ENCODE peak calls at places on chromosomes 2 and 18, in eight cellular contexts. One of them, this sample, is unnamed.

GRCh38 chr18:54267688-54268087 is 1.6 kb upstream of the POLI start:
- DNase-seq in NCI-H510A treated with DMSO at 0.1 percent for 48 hours: no peak
- DNase-seq in endothelial cell: no peak
- DNase-seq in stimulated activated CD4-positive, alpha-beta T cell treated with anti-CD3 and anti-CD28 coated beads, Interleukin-4, amount 100 ng/mL, for 24 hours: no peak
- DNase-seq in T-helper 1 cell: no peak
- DNase-seq in fibroblast of pulmonary artery: no peak
- DNase-seq in esophagus squamous epithelium: no peak
- DNase-seq in AG10803: no peak
- DNase-seq in this sample: no peak

GRCh38 chr18:2536493-2536892 is 34.8 kb downstream of the METTL4 start:
- DNase-seq in NCI-H510A treated with DMSO at 0.1 percent for 48 hours: no peak
- DNase-seq in endothelial cell: no peak
- DNase-seq in stimulated activated CD4-positive, alpha-beta T cell treated with anti-CD3 and anti-CD28 coated beads, Interleukin-4, amount 100 ng/mL, for 24 hours: no peak
- DNase-seq in T-helper 1 cell: no peak
- DNase-seq in fibroblast of pulmonary artery: peak
- DNase-seq in esophagus squamous epithelium: no peak
- DNase-seq in AG10803: peak
- DNase-seq in this sample: no peak

GRCh38 chr2:172931256-172931894 is 144.3 kb upstream of the MAP3K20 start:
- DNase-seq in NCI-H510A treated with DMSO at 0.1 percent for 48 hours: peak
- DNase-seq in endothelial cell: peak
- DNase-seq in stimulated activated CD4-positive, alpha-beta T cell treated with anti-CD3 and anti-CD28 coated beads, Interleukin-4, amount 100 ng/mL, for 24 hours: no peak
- DNase-seq in T-helper 1 cell: no peak
- DNase-seq in fibroblast of pulmonary artery: peak
- DNase-seq in esophagus squamous epithelium: no peak
- DNase-seq in AG10803: no peak
- DNase-seq in this sample: no peak

GRCh38 chr18:44393406-44393805 is 287.3 kb upstream of the SETBP1 start:
- DNase-seq in NCI-H510A treated with DMSO at 0.1 percent for 48 hours: no peak
- DNase-seq in endothelial cell: no peak
- DNase-seq in stimulated activated CD4-positive, alpha-beta T cell treated with anti-CD3 and anti-CD28 coated beads, Interleukin-4, amount 100 ng/mL, for 24 hours: no peak
- DNase-seq in T-helper 1 cell: no peak
- DNase-seq in fibroblast of pulmonary artery: no peak
- DNase-seq in esophagus squamous epithelium: no peak
- DNase-seq in AG10803: no peak
- DNase-seq in this sample: no peak

GRCh38 chr2:172556284-172557033 is 569 bp downstream of the PDK1 start:
- DNase-seq in NCI-H510A treated with DMSO at 0.1 percent for 48 hours: peak
- DNase-seq in endothelial cell: peak
- DNase-seq in stimulated activated CD4-positive, alpha-beta T cell treated with anti-CD3 and anti-CD28 coated beads, Interleukin-4, amount 100 ng/mL, for 24 hours: peak
- DNase-seq in T-helper 1 cell: peak
- DNase-seq in fibroblast of pulmonary artery: peak
- DNase-seq in esophagus squamous epithelium: peak
- DNase-seq in AG10803: peak
- DNase-seq in this sample: peak

GRCh38 chr18:50405582-50406271 is 30.9 kb downstream of the SKA1 start:
- DNase-seq in NCI-H510A treated with DMSO at 0.1 percent for 48 hours: peak
- DNase-seq in endothelial cell: no peak
- DNase-seq in stimulated activated CD4-positive, alpha-beta T cell treated with anti-CD3 and anti-CD28 coated beads, Interleukin-4, amount 100 ng/mL, for 24 hours: no peak
- DNase-seq in T-helper 1 cell: no peak
- DNase-seq in fibroblast of pulmonary artery: no peak
- DNase-seq in esophagus squamous epithelium: no peak
- DNase-seq in AG10803: no peak
- DNase-seq in this sample: no peak

GRCh38 chr2:66436546-66436945 is 1.6 kb downstream of the MEIS1 start:
- DNase-seq in NCI-H510A treated with DMSO at 0.1 percent for 48 hours: no peak
- DNase-seq in endothelial cell: no peak
- DNase-seq in stimulated activated CD4-positive, alpha-beta T cell treated with anti-CD3 and anti-CD28 coated beads, Interleukin-4, amount 100 ng/mL, for 24 hours: no peak
- DNase-seq in T-helper 1 cell: no peak
- DNase-seq in fibroblast of pulmonary artery: no peak
- DNase-seq in esophagus squamous epithelium: no peak
- DNase-seq in AG10803: no peak
- DNase-seq in this sample: no peak

GRCh38 chr2:240999873-241000541 is 1.6 kb downstream of the SNED1 start:
- DNase-seq in NCI-H510A treated with DMSO at 0.1 percent for 48 hours: no peak
- DNase-seq in endothelial cell: no peak
- DNase-seq in stimulated activated CD4-positive, alpha-beta T cell treated with anti-CD3 and anti-CD28 coated beads, Interleukin-4, amount 100 ng/mL, for 24 hours: no peak
- DNase-seq in T-helper 1 cell: no peak
- DNase-seq in fibroblast of pulmonary artery: no peak
- DNase-seq in esophagus squamous epithelium: no peak
- DNase-seq in AG10803: no peak
- DNase-seq in this sample: no peak

GRCh38 chr2:108538000-108538625 is 3.8 kb downstream of the LIMS1 start:
- DNase-seq in NCI-H510A treated with DMSO at 0.1 percent for 48 hours: no peak
- DNase-seq in endothelial cell: no peak
- DNase-seq in stimulated activated CD4-positive, alpha-beta T cell treated with anti-CD3 and anti-CD28 coated beads, Interleukin-4, amount 100 ng/mL, for 24 hours: no peak
- DNase-seq in T-helper 1 cell: no peak
- DNase-seq in fibroblast of pulmonary artery: no peak
- DNase-seq in esophagus squamous epithelium: no peak
- DNase-seq in AG10803: no peak
- DNase-seq in this sample: no peak

GRCh38 chr18:58186258-58186948 is 142.4 kb downstream of the NEDD4L start:
- DNase-seq in NCI-H510A treated with DMSO at 0.1 percent for 48 hours: peak
- DNase-seq in endothelial cell: no peak
- DNase-seq in stimulated activated CD4-positive, alpha-beta T cell treated with anti-CD3 and anti-CD28 coated beads, Interleukin-4, amount 100 ng/mL, for 24 hours: no peak
- DNase-seq in T-helper 1 cell: no peak
- DNase-seq in fibroblast of pulmonary artery: peak
- DNase-seq in esophagus squamous epithelium: no peak
- DNase-seq in AG10803: peak
- DNase-seq in this sample: no peak

GRCh38 chr2:1681017-1681318 is 63.3 kb downstream of the PXDN start:
- DNase-seq in NCI-H510A treated with DMSO at 0.1 percent for 48 hours: no peak
- DNase-seq in endothelial cell: no peak
- DNase-seq in stimulated activated CD4-positive, alpha-beta T cell treated with anti-CD3 and anti-CD28 coated beads, Interleukin-4, amount 100 ng/mL, for 24 hours: no peak
- DNase-seq in T-helper 1 cell: no peak
- DNase-seq in fibroblast of pulmonary artery: no peak
- DNase-seq in esophagus squamous epithelium: no peak
- DNase-seq in AG10803: no peak
- DNase-seq in this sample: no peak

GRCh38 chr2:121611730-121612705 is 37.2 kb downstream of the CLASP1 start:
- DNase-seq in NCI-H510A treated with DMSO at 0.1 percent for 48 hours: no peak
- DNase-seq in endothelial cell: no peak
- DNase-seq in stimulated activated CD4-positive, alpha-beta T cell treated with anti-CD3 and anti-CD28 coated beads, Interleukin-4, amount 100 ng/mL, for 24 hours: no peak
- DNase-seq in T-helper 1 cell: no peak
- DNase-seq in fibroblast of pulmonary artery: no peak
- DNase-seq in esophagus squamous epithelium: no peak
- DNase-seq in AG10803: no peak
- DNase-seq in this sample: no peak

GRCh38 chr2:86413296-86414085 is 27.7 kb upstream of the KDM3A start:
- DNase-seq in NCI-H510A treated with DMSO at 0.1 percent for 48 hours: no peak
- DNase-seq in endothelial cell: no peak
- DNase-seq in stimulated activated CD4-positive, alpha-beta T cell treated with anti-CD3 and anti-CD28 coated beads, Interleukin-4, amount 100 ng/mL, for 24 hours: no peak
- DNase-seq in T-helper 1 cell: no peak
- DNase-seq in fibroblast of pulmonary artery: no peak
- DNase-seq in esophagus squamous epithelium: no peak
- DNase-seq in AG10803: no peak
- DNase-seq in this sample: no peak

GRCh38 chr2:234020332-234020731 is 30.2 kb upstream of the SPP2 start:
- DNase-seq in NCI-H510A treated with DMSO at 0.1 percent for 48 hours: no peak
- DNase-seq in endothelial cell: no peak
- DNase-seq in stimulated activated CD4-positive, alpha-beta T cell treated with anti-CD3 and anti-CD28 coated beads, Interleukin-4, amount 100 ng/mL, for 24 hours: no peak
- DNase-seq in T-helper 1 cell: no peak
- DNase-seq in fibroblast of pulmonary artery: no peak
- DNase-seq in esophagus squamous epithelium: no peak
- DNase-seq in AG10803: no peak
- DNase-seq in this sample: no peak

GRCh38 chr2:70143314-70144150 is 47.3 kb downstream of the C2orf42 start:
- DNase-seq in NCI-H510A treated with DMSO at 0.1 percent for 48 hours: peak
- DNase-seq in endothelial cell: no peak
- DNase-seq in stimulated activated CD4-positive, alpha-beta T cell treated with anti-CD3 and anti-CD28 coated beads, Interleukin-4, amount 100 ng/mL, for 24 hours: peak
- DNase-seq in T-helper 1 cell: no peak
- DNase-seq in fibroblast of pulmonary artery: peak
- DNase-seq in esophagus squamous epithelium: no peak
- DNase-seq in AG10803: peak
- DNase-seq in this sample: peak

GRCh38 chr2:203918839-203919238 is 17.7 kb upstream of the ICOS start:
- DNase-seq in NCI-H510A treated with DMSO at 0.1 percent for 48 hours: no peak
- DNase-seq in endothelial cell: no peak
- DNase-seq in stimulated activated CD4-positive, alpha-beta T cell treated with anti-CD3 and anti-CD28 coated beads, Interleukin-4, amount 100 ng/mL, for 24 hours: no peak
- DNase-seq in T-helper 1 cell: no peak
- DNase-seq in fibroblast of pulmonary artery: peak
- DNase-seq in esophagus squamous epithelium: no peak
- DNase-seq in AG10803: no peak
- DNase-seq in this sample: no peak

GRCh38 chr2:41920812-41921211 is 127.0 kb upstream of the PKDCC start:
- DNase-seq in NCI-H510A treated with DMSO at 0.1 percent for 48 hours: no peak
- DNase-seq in endothelial cell: no peak
- DNase-seq in stimulated activated CD4-positive, alpha-beta T cell treated with anti-CD3 and anti-CD28 coated beads, Interleukin-4, amount 100 ng/mL, for 24 hours: no peak
- DNase-seq in T-helper 1 cell: no peak
- DNase-seq in fibroblast of pulmonary artery: no peak
- DNase-seq in esophagus squamous epithelium: no peak
- DNase-seq in AG10803: no peak
- DNase-seq in this sample: no peak

GRCh38 chr2:40740419-40740818 is 288.5 kb upstream of the SLC8A1 start:
- DNase-seq in NCI-H510A treated with DMSO at 0.1 percent for 48 hours: no peak
- DNase-seq in endothelial cell: no peak
- DNase-seq in stimulated activated CD4-positive, alpha-beta T cell treated with anti-CD3 and anti-CD28 coated beads, Interleukin-4, amount 100 ng/mL, for 24 hours: no peak
- DNase-seq in T-helper 1 cell: no peak
- DNase-seq in fibroblast of pulmonary artery: peak
- DNase-seq in esophagus squamous epithelium: no peak
- DNase-seq in AG10803: no peak
- DNase-seq in this sample: no peak

GRCh38 chr2:241629762-241630435 is 7.1 kb downstream of the THAP4 start:
- DNase-seq in NCI-H510A treated with DMSO at 0.1 percent for 48 hours: no peak
- DNase-seq in endothelial cell: no peak
- DNase-seq in stimulated activated CD4-positive, alpha-beta T cell treated with anti-CD3 and anti-CD28 coated beads, Interleukin-4, amount 100 ng/mL, for 24 hours: no peak
- DNase-seq in T-helper 1 cell: no peak
- DNase-seq in fibroblast of pulmonary artery: no peak
- DNase-seq in esophagus squamous epithelium: no peak
- DNase-seq in AG10803: no peak
- DNase-seq in this sample: no peak

GRCh38 chr2:214069254-214069653 is 341.6 kb upstream of the VWC2L start:
- DNase-seq in NCI-H510A treated with DMSO at 0.1 percent for 48 hours: no peak
- DNase-seq in endothelial cell: no peak
- DNase-seq in stimulated activated CD4-positive, alpha-beta T cell treated with anti-CD3 and anti-CD28 coated beads, Interleukin-4, amount 100 ng/mL, for 24 hours: no peak
- DNase-seq in T-helper 1 cell: no peak
- DNase-seq in fibroblast of pulmonary artery: peak
- DNase-seq in esophagus squamous epithelium: no peak
- DNase-seq in AG10803: peak
- DNase-seq in this sample: no peak

GRCh38 chr2:182259629-182260150 is 167.1 kb downstream of the PDE1A start:
- DNase-seq in NCI-H510A treated with DMSO at 0.1 percent for 48 hours: no peak
- DNase-seq in endothelial cell: no peak
- DNase-seq in stimulated activated CD4-positive, alpha-beta T cell treated with anti-CD3 and anti-CD28 coated beads, Interleukin-4, amount 100 ng/mL, for 24 hours: no peak
- DNase-seq in T-helper 1 cell: no peak
- DNase-seq in fibroblast of pulmonary artery: peak
- DNase-seq in esophagus squamous epithelium: no peak
- DNase-seq in AG10803: peak
- DNase-seq in this sample: no peak

GRCh38 chr2:18987592-18988073 is 370.8 kb downstream of the OSR1 start:
- DNase-seq in NCI-H510A treated with DMSO at 0.1 percent for 48 hours: peak
- DNase-seq in endothelial cell: no peak
- DNase-seq in stimulated activated CD4-positive, alpha-beta T cell treated with anti-CD3 and anti-CD28 coated beads, Interleukin-4, amount 100 ng/mL, for 24 hours: no peak
- DNase-seq in T-helper 1 cell: no peak
- DNase-seq in fibroblast of pulmonary artery: peak
- DNase-seq in esophagus squamous epithelium: no peak
- DNase-seq in AG10803: peak
- DNase-seq in this sample: no peak

GRCh38 chr2:143847257-143847656 is 672.7 kb downstream of the ZEB2 start:
- DNase-seq in NCI-H510A treated with DMSO at 0.1 percent for 48 hours: no peak
- DNase-seq in endothelial cell: no peak
- DNase-seq in stimulated activated CD4-positive, alpha-beta T cell treated with anti-CD3 and anti-CD28 coated beads, Interleukin-4, amount 100 ng/mL, for 24 hours: no peak
- DNase-seq in T-helper 1 cell: no peak
- DNase-seq in fibroblast of pulmonary artery: no peak
- DNase-seq in esophagus squamous epithelium: no peak
- DNase-seq in AG10803: no peak
- DNase-seq in this sample: no peak

GRCh38 chr2:108301558-108301957 is 12.9 kb downstream of the SULT1C2 start:
- DNase-seq in NCI-H510A treated with DMSO at 0.1 percent for 48 hours: no peak
- DNase-seq in endothelial cell: no peak
- DNase-seq in stimulated activated CD4-positive, alpha-beta T cell treated with anti-CD3 and anti-CD28 coated beads, Interleukin-4, amount 100 ng/mL, for 24 hours: no peak
- DNase-seq in T-helper 1 cell: no peak
- DNase-seq in fibroblast of pulmonary artery: no peak
- DNase-seq in esophagus squamous epithelium: no peak
- DNase-seq in AG10803: no peak
- DNase-seq in this sample: no peak

GRCh38 chr18:78630981-78631510 is 348.6 kb upstream of the SALL3 start:
- DNase-seq in NCI-H510A treated with DMSO at 0.1 percent for 48 hours: no peak
- DNase-seq in endothelial cell: no peak
- DNase-seq in stimulated activated CD4-positive, alpha-beta T cell treated with anti-CD3 and anti-CD28 coated beads, Interleukin-4, amount 100 ng/mL, for 24 hours: no peak
- DNase-seq in T-helper 1 cell: no peak
- DNase-seq in fibroblast of pulmonary artery: no peak
- DNase-seq in esophagus squamous epithelium: no peak
- DNase-seq in AG10803: no peak
- DNase-seq in this sample: no peak

GRCh38 chr2:26485725-26486418 is 7.9 kb upstream of the OTOF start:
- DNase-seq in NCI-H510A treated with DMSO at 0.1 percent for 48 hours: no peak
- DNase-seq in endothelial cell: no peak
- DNase-seq in stimulated activated CD4-positive, alpha-beta T cell treated with anti-CD3 and anti-CD28 coated beads, Interleukin-4, amount 100 ng/mL, for 24 hours: no peak
- DNase-seq in T-helper 1 cell: no peak
- DNase-seq in fibroblast of pulmonary artery: no peak
- DNase-seq in esophagus squamous epithelium: no peak
- DNase-seq in AG10803: no peak
- DNase-seq in this sample: no peak

GRCh38 chr18:72697706-72698105 is 153.6 kb upstream of the CBLN2 start:
- DNase-seq in NCI-H510A treated with DMSO at 0.1 percent for 48 hours: no peak
- DNase-seq in endothelial cell: no peak
- DNase-seq in stimulated activated CD4-positive, alpha-beta T cell treated with anti-CD3 and anti-CD28 coated beads, Interleukin-4, amount 100 ng/mL, for 24 hours: no peak
- DNase-seq in T-helper 1 cell: no peak
- DNase-seq in fibroblast of pulmonary artery: no peak
- DNase-seq in esophagus squamous epithelium: no peak
- DNase-seq in AG10803: no peak
- DNase-seq in this sample: no peak

GRCh38 chr2:151576080-151576479 is 158.2 kb downstream of the NEB start:
- DNase-seq in NCI-H510A treated with DMSO at 0.1 percent for 48 hours: peak
- DNase-seq in endothelial cell: no peak
- DNase-seq in stimulated activated CD4-positive, alpha-beta T cell treated with anti-CD3 and anti-CD28 coated beads, Interleukin-4, amount 100 ng/mL, for 24 hours: no peak
- DNase-seq in T-helper 1 cell: no peak
- DNase-seq in fibroblast of pulmonary artery: no peak
- DNase-seq in esophagus squamous epithelium: no peak
- DNase-seq in AG10803: no peak
- DNase-seq in this sample: no peak

GRCh38 chr2:176419591-176420071 is 150.4 kb downstream of the MTX2 start:
- DNase-seq in NCI-H510A treated with DMSO at 0.1 percent for 48 hours: no peak
- DNase-seq in endothelial cell: no peak
- DNase-seq in stimulated activated CD4-positive, alpha-beta T cell treated with anti-CD3 and anti-CD28 coated beads, Interleukin-4, amount 100 ng/mL, for 24 hours: no peak
- DNase-seq in T-helper 1 cell: no peak
- DNase-seq in fibroblast of pulmonary artery: peak
- DNase-seq in esophagus squamous epithelium: no peak
- DNase-seq in AG10803: peak
- DNase-seq in this sample: no peak

GRCh38 chr2:45007961-45008295 is 1.3 kb downstream of the SIX2 start:
- DNase-seq in NCI-H510A treated with DMSO at 0.1 percent for 48 hours: no peak
- DNase-seq in endothelial cell: no peak
- DNase-seq in stimulated activated CD4-positive, alpha-beta T cell treated with anti-CD3 and anti-CD28 coated beads, Interleukin-4, amount 100 ng/mL, for 24 hours: no peak
- DNase-seq in T-helper 1 cell: no peak
- DNase-seq in fibroblast of pulmonary artery: no peak
- DNase-seq in esophagus squamous epithelium: no peak
- DNase-seq in AG10803: no peak
- DNase-seq in this sample: no peak

GRCh38 chr2:163717993-163718680 is 17.7 kb downstream of the FIGN start:
- DNase-seq in NCI-H510A treated with DMSO at 0.1 percent for 48 hours: peak
- DNase-seq in endothelial cell: no peak
- DNase-seq in stimulated activated CD4-positive, alpha-beta T cell treated with anti-CD3 and anti-CD28 coated beads, Interleukin-4, amount 100 ng/mL, for 24 hours: no peak
- DNase-seq in T-helper 1 cell: no peak
- DNase-seq in fibroblast of pulmonary artery: no peak
- DNase-seq in esophagus squamous epithelium: no peak
- DNase-seq in AG10803: no peak
- DNase-seq in this sample: no peak

GRCh38 chr18:51191139-51191717 is 6.3 kb downstream of the MEX3C start:
- DNase-seq in NCI-H510A treated with DMSO at 0.1 percent for 48 hours: no peak
- DNase-seq in endothelial cell: no peak
- DNase-seq in stimulated activated CD4-positive, alpha-beta T cell treated with anti-CD3 and anti-CD28 coated beads, Interleukin-4, amount 100 ng/mL, for 24 hours: peak
- DNase-seq in T-helper 1 cell: no peak
- DNase-seq in fibroblast of pulmonary artery: no peak
- DNase-seq in esophagus squamous epithelium: no peak
- DNase-seq in AG10803: no peak
- DNase-seq in this sample: no peak

GRCh38 chr2:28606986-28607441 is 111.2 kb downstream of the PLB1 start:
- DNase-seq in NCI-H510A treated with DMSO at 0.1 percent for 48 hours: no peak
- DNase-seq in endothelial cell: no peak
- DNase-seq in stimulated activated CD4-positive, alpha-beta T cell treated with anti-CD3 and anti-CD28 coated beads, Interleukin-4, amount 100 ng/mL, for 24 hours: no peak
- DNase-seq in T-helper 1 cell: no peak
- DNase-seq in fibroblast of pulmonary artery: peak
- DNase-seq in esophagus squamous epithelium: no peak
- DNase-seq in AG10803: no peak
- DNase-seq in this sample: no peak

GRCh38 chr2:9805435-9806297 is 37.6 kb upstream of the TAF1B start:
- DNase-seq in NCI-H510A treated with DMSO at 0.1 percent for 48 hours: no peak
- DNase-seq in endothelial cell: no peak
- DNase-seq in stimulated activated CD4-positive, alpha-beta T cell treated with anti-CD3 and anti-CD28 coated beads, Interleukin-4, amount 100 ng/mL, for 24 hours: no peak
- DNase-seq in T-helper 1 cell: no peak
- DNase-seq in fibroblast of pulmonary artery: peak
- DNase-seq in esophagus squamous epithelium: no peak
- DNase-seq in AG10803: peak
- DNase-seq in this sample: no peak

This sample was measured in effector memory CD4-positive, alpha-beta T cell.